ENCODE peak calls at places on chromosomes 12 and 14, in four cellular contexts. O, E, Q and T are unnamed samples.

GRCh38 chr12:9796346-9796745 is 30.9 kb upstream of the KLRF1 start:
- ATAC-seq in O (no peak), E (no peak), Q (peak), T (peak)

GRCh38 chr14:97878727-97879126 is 1081.5 kb downstream of the VRK1 start:
- ATAC-seq in Q (no peak), O (peak), E (peak), T (no peak)

GRCh38 chr14:75144944-75145343 is 18.1 kb upstream of the NEK9 start:
- ATAC-seq in Q (no peak), E (no peak), O (peak), T (peak)

GRCh38 chr14:100979780-100980179 is 76.3 kb upstream of the RTL1 start:
- ATAC-seq in E (no peak), Q (no peak), O (no peak), T (no peak)

GRCh38 chr12:6430990-6431353 is 13.8 kb upstream of the CD27 start:
- ATAC-seq in O (no peak), Q (no peak), E (peak), T (no peak)

GRCh38 chr12:44774815-44775411 is 101.2 kb downstream of the NELL2 start:
- ATAC-seq in O (no peak), Q (peak), E (no peak), T (no peak)

GRCh38 chr12:47828008-47828966 is 8.6 kb upstream of the HDAC7 start:
- ATAC-seq in O (no peak), Q (no peak), E (peak), T (no peak)

GRCh38 chr12:121138284-121138683 is 5.6 kb downstream of the P2RX7 start:
- ATAC-seq in Q (no peak), E (peak), O (no peak), T (peak)

GRCh38 chr12:110531741-110532333 is 29.7 kb downstream of the RAD9B start:
- ATAC-seq in Q (peak), O (peak), E (no peak), T (peak)

GRCh38 chr12:132014915-132015280 is 65.2 kb downstream of the EP400 start:
- ATAC-seq in Q (no peak), O (no peak), E (no peak), T (no peak)